ENCODE peak calls at places on chromosomes 7 and 10, in eight cellular contexts. One of them, this sample, is unnamed.

GRCh38 chr10:115355162-115355760 is 262.1 kb downstream of the ATRNL1 start:
- DNase-seq in T follicular helper cell: no peak
- DNase-seq in HEK293T: peak
- DNase-seq in lower lobe of right lung: no peak
- DNase-seq in stimulated activated CD4-positive, alpha-beta T cell treated with anti-CD3 and anti-CD28 coated beads, Interleukin-12 subunit alpha, Interleukin-12 subunit beta, amount 100 ng/mL, for 4 hours: no peak
- DNase-seq in posterior vena cava: no peak
- DNase-seq in AG09309: peak
- DNase-seq in omental fat pad: no peak
- DNase-seq in this sample: no peak

GRCh38 chr10:108454793-108455192 is 1290.3 kb upstream of the SORCS1 start:
- DNase-seq in T follicular helper cell: no peak
- DNase-seq in HEK293T: no peak
- DNase-seq in lower lobe of right lung: no peak
- DNase-seq in stimulated activated CD4-positive, alpha-beta T cell treated with anti-CD3 and anti-CD28 coated beads, Interleukin-12 subunit alpha, Interleukin-12 subunit beta, amount 100 ng/mL, for 4 hours: no peak
- DNase-seq in posterior vena cava: no peak
- DNase-seq in AG09309: peak
- DNase-seq in omental fat pad: no peak
- DNase-seq in this sample: no peak

GRCh38 chr10:84076047-84076388 is 63.3 kb upstream of the GHITM start:
- DNase-seq in T follicular helper cell: no peak
- DNase-seq in HEK293T: no peak
- DNase-seq in lower lobe of right lung: no peak
- DNase-seq in stimulated activated CD4-positive, alpha-beta T cell treated with anti-CD3 and anti-CD28 coated beads, Interleukin-12 subunit alpha, Interleukin-12 subunit beta, amount 100 ng/mL, for 4 hours: no peak
- DNase-seq in posterior vena cava: no peak
- DNase-seq in AG09309: peak
- DNase-seq in omental fat pad: no peak
- DNase-seq in this sample: no peak

GRCh38 chr7:35253680-35254495 is at the start of gene TBX20:
- DNase-seq in T follicular helper cell: no peak
- DNase-seq in HEK293T: peak
- DNase-seq in lower lobe of right lung: peak
- DNase-seq in stimulated activated CD4-positive, alpha-beta T cell treated with anti-CD3 and anti-CD28 coated beads, Interleukin-12 subunit alpha, Interleukin-12 subunit beta, amount 100 ng/mL, for 4 hours: no peak
- DNase-seq in posterior vena cava: peak
- DNase-seq in AG09309: no peak
- DNase-seq in omental fat pad: no peak
- DNase-seq in this sample: no peak

GRCh38 chr10:6583447-6583846 is 3.4 kb upstream of the PRKCQ start:
- DNase-seq in T follicular helper cell: peak
- DNase-seq in HEK293T: no peak
- DNase-seq in lower lobe of right lung: no peak
- DNase-seq in stimulated activated CD4-positive, alpha-beta T cell treated with anti-CD3 and anti-CD28 coated beads, Interleukin-12 subunit alpha, Interleukin-12 subunit beta, amount 100 ng/mL, for 4 hours: peak
- DNase-seq in posterior vena cava: no peak
- DNase-seq in AG09309: no peak
- DNase-seq in omental fat pad: no peak
- DNase-seq in this sample: peak

GRCh38 chr10:14481014-14481413 is 150.3 kb upstream of the FRMD4A start:
- DNase-seq in T follicular helper cell: no peak
- DNase-seq in HEK293T: no peak
- DNase-seq in lower lobe of right lung: no peak
- DNase-seq in stimulated activated CD4-positive, alpha-beta T cell treated with anti-CD3 and anti-CD28 coated beads, Interleukin-12 subunit alpha, Interleukin-12 subunit beta, amount 100 ng/mL, for 4 hours: no peak
- DNase-seq in posterior vena cava: no peak
- DNase-seq in AG09309: no peak
- DNase-seq in omental fat pad: no peak
- DNase-seq in this sample: no peak

GRCh38 chr10:13815766-13816165 is 229.0 kb downstream of the PRPF18 start:
- DNase-seq in T follicular helper cell: no peak
- DNase-seq in HEK293T: no peak
- DNase-seq in lower lobe of right lung: no peak
- DNase-seq in stimulated activated CD4-positive, alpha-beta T cell treated with anti-CD3 and anti-CD28 coated beads, Interleukin-12 subunit alpha, Interleukin-12 subunit beta, amount 100 ng/mL, for 4 hours: no peak
- DNase-seq in posterior vena cava: no peak
- DNase-seq in AG09309: no peak
- DNase-seq in omental fat pad: no peak
- DNase-seq in this sample: no peak

GRCh38 chr7:87148332-87148955 is 3.8 kb upstream of the DMTF1 start:
- DNase-seq in T follicular helper cell: no peak
- DNase-seq in HEK293T: peak
- DNase-seq in lower lobe of right lung: no peak
- DNase-seq in stimulated activated CD4-positive, alpha-beta T cell treated with anti-CD3 and anti-CD28 coated beads, Interleukin-12 subunit alpha, Interleukin-12 subunit beta, amount 100 ng/mL, for 4 hours: no peak
- DNase-seq in posterior vena cava: no peak
- DNase-seq in AG09309: no peak
- DNase-seq in omental fat pad: no peak
- DNase-seq in this sample: no peak

GRCh38 chr10:6239213-6239991 is 36.7 kb downstream of the PFKFB3 start:
- DNase-seq in T follicular helper cell: peak
- DNase-seq in HEK293T: peak
- DNase-seq in lower lobe of right lung: no peak
- DNase-seq in stimulated activated CD4-positive, alpha-beta T cell treated with anti-CD3 and anti-CD28 coated beads, Interleukin-12 subunit alpha, Interleukin-12 subunit beta, amount 100 ng/mL, for 4 hours: peak
- DNase-seq in posterior vena cava: no peak
- DNase-seq in AG09309: peak
- DNase-seq in omental fat pad: no peak
- DNase-seq in this sample: no peak

GRCh38 chr10:73931767-73932624 is 21.1 kb downstream of the PLAU start:
- DNase-seq in T follicular helper cell: no peak
- DNase-seq in HEK293T: no peak
- DNase-seq in lower lobe of right lung: peak
- DNase-seq in stimulated activated CD4-positive, alpha-beta T cell treated with anti-CD3 and anti-CD28 coated beads, Interleukin-12 subunit alpha, Interleukin-12 subunit beta, amount 100 ng/mL, for 4 hours: peak
- DNase-seq in posterior vena cava: no peak
- DNase-seq in AG09309: no peak
- DNase-seq in omental fat pad: no peak
- DNase-seq in this sample: no peak

GRCh38 chr10:22849077-22849810 is 78.6 kb upstream of the ARMC3 start:
- DNase-seq in T follicular helper cell: no peak
- DNase-seq in HEK293T: no peak
- DNase-seq in lower lobe of right lung: peak
- DNase-seq in stimulated activated CD4-positive, alpha-beta T cell treated with anti-CD3 and anti-CD28 coated beads, Interleukin-12 subunit alpha, Interleukin-12 subunit beta, amount 100 ng/mL, for 4 hours: no peak
- DNase-seq in posterior vena cava: peak
- DNase-seq in AG09309: no peak
- DNase-seq in omental fat pad: no peak
- DNase-seq in this sample: no peak

GRCh38 chr7:76071316-76072242 is 23.7 kb downstream of the MDH2 start:
- DNase-seq in T follicular helper cell: no peak
- DNase-seq in HEK293T: peak
- DNase-seq in lower lobe of right lung: no peak
- DNase-seq in stimulated activated CD4-positive, alpha-beta T cell treated with anti-CD3 and anti-CD28 coated beads, Interleukin-12 subunit alpha, Interleukin-12 subunit beta, amount 100 ng/mL, for 4 hours: no peak
- DNase-seq in posterior vena cava: no peak
- DNase-seq in AG09309: no peak
- DNase-seq in omental fat pad: no peak
- DNase-seq in this sample: no peak

GRCh38 chr7:39894904-39895303 is 55.2 kb upstream of the CDK13 start:
- DNase-seq in T follicular helper cell: no peak
- DNase-seq in HEK293T: no peak
- DNase-seq in lower lobe of right lung: no peak
- DNase-seq in stimulated activated CD4-positive, alpha-beta T cell treated with anti-CD3 and anti-CD28 coated beads, Interleukin-12 subunit alpha, Interleukin-12 subunit beta, amount 100 ng/mL, for 4 hours: no peak
- DNase-seq in posterior vena cava: no peak
- DNase-seq in AG09309: no peak
- DNase-seq in omental fat pad: no peak
- DNase-seq in this sample: no peak

GRCh38 chr10:59108886-59109288 is 67.6 kb upstream of the PHYHIPL start:
- DNase-seq in T follicular helper cell: no peak
- DNase-seq in HEK293T: no peak
- DNase-seq in lower lobe of right lung: no peak
- DNase-seq in stimulated activated CD4-positive, alpha-beta T cell treated with anti-CD3 and anti-CD28 coated beads, Interleukin-12 subunit alpha, Interleukin-12 subunit beta, amount 100 ng/mL, for 4 hours: no peak
- DNase-seq in posterior vena cava: no peak
- DNase-seq in AG09309: no peak
- DNase-seq in omental fat pad: no peak
- DNase-seq in this sample: no peak

GRCh38 chr10:62306663-62307062 is 38.0 kb upstream of the RTKN2 start:
- DNase-seq in T follicular helper cell: peak
- DNase-seq in HEK293T: no peak
- DNase-seq in lower lobe of right lung: no peak
- DNase-seq in stimulated activated CD4-positive, alpha-beta T cell treated with anti-CD3 and anti-CD28 coated beads, Interleukin-12 subunit alpha, Interleukin-12 subunit beta, amount 100 ng/mL, for 4 hours: no peak
- DNase-seq in posterior vena cava: no peak
- DNase-seq in AG09309: no peak
- DNase-seq in omental fat pad: no peak
- DNase-seq in this sample: peak

GRCh38 chr7:159109092-159110035 is 35.3 kb downstream of the VIPR2 start:
- DNase-seq in T follicular helper cell: no peak
- DNase-seq in HEK293T: no peak
- DNase-seq in lower lobe of right lung: peak
- DNase-seq in stimulated activated CD4-positive, alpha-beta T cell treated with anti-CD3 and anti-CD28 coated beads, Interleukin-12 subunit alpha, Interleukin-12 subunit beta, amount 100 ng/mL, for 4 hours: no peak
- DNase-seq in posterior vena cava: peak
- DNase-seq in AG09309: no peak
- DNase-seq in omental fat pad: no peak
- DNase-seq in this sample: no peak

GRCh38 chr7:96026606-96027005 is 254.3 kb downstream of the DYNC1I1 start:
- DNase-seq in T follicular helper cell: no peak
- DNase-seq in HEK293T: no peak
- DNase-seq in lower lobe of right lung: no peak
- DNase-seq in stimulated activated CD4-positive, alpha-beta T cell treated with anti-CD3 and anti-CD28 coated beads, Interleukin-12 subunit alpha, Interleukin-12 subunit beta, amount 100 ng/mL, for 4 hours: no peak
- DNase-seq in posterior vena cava: no peak
- DNase-seq in AG09309: peak
- DNase-seq in omental fat pad: no peak
- DNase-seq in this sample: no peak

GRCh38 chr7:155466814-155467675 is 9.1 kb downstream of the EN2 start:
- DNase-seq in T follicular helper cell: peak
- DNase-seq in HEK293T: no peak
- DNase-seq in lower lobe of right lung: no peak
- DNase-seq in stimulated activated CD4-positive, alpha-beta T cell treated with anti-CD3 and anti-CD28 coated beads, Interleukin-12 subunit alpha, Interleukin-12 subunit beta, amount 100 ng/mL, for 4 hours: no peak
- DNase-seq in posterior vena cava: no peak
- DNase-seq in AG09309: no peak
- DNase-seq in omental fat pad: no peak
- DNase-seq in this sample: no peak

GRCh38 chr10:130878131-130878530 is 433.4 kb downstream of the TCERG1L start:
- DNase-seq in T follicular helper cell: no peak
- DNase-seq in HEK293T: no peak
- DNase-seq in lower lobe of right lung: no peak
- DNase-seq in stimulated activated CD4-positive, alpha-beta T cell treated with anti-CD3 and anti-CD28 coated beads, Interleukin-12 subunit alpha, Interleukin-12 subunit beta, amount 100 ng/mL, for 4 hours: no peak
- DNase-seq in posterior vena cava: no peak
- DNase-seq in AG09309: no peak
- DNase-seq in omental fat pad: no peak
- DNase-seq in this sample: no peak

GRCh38 chr7:1113548-1113885 is 25.6 kb downstream of the GPER1 start:
- DNase-seq in T follicular helper cell: no peak
- DNase-seq in HEK293T: no peak
- DNase-seq in lower lobe of right lung: no peak
- DNase-seq in stimulated activated CD4-positive, alpha-beta T cell treated with anti-CD3 and anti-CD28 coated beads, Interleukin-12 subunit alpha, Interleukin-12 subunit beta, amount 100 ng/mL, for 4 hours: no peak
- DNase-seq in posterior vena cava: no peak
- DNase-seq in AG09309: no peak
- DNase-seq in omental fat pad: no peak
- DNase-seq in this sample: no peak

GRCh38 chr10:59337254-59337653 is 25.1 kb downstream of the FAM13C start:
- DNase-seq in T follicular helper cell: no peak
- DNase-seq in HEK293T: no peak
- DNase-seq in lower lobe of right lung: no peak
- DNase-seq in stimulated activated CD4-positive, alpha-beta T cell treated with anti-CD3 and anti-CD28 coated beads, Interleukin-12 subunit alpha, Interleukin-12 subunit beta, amount 100 ng/mL, for 4 hours: no peak
- DNase-seq in posterior vena cava: peak
- DNase-seq in AG09309: peak
- DNase-seq in omental fat pad: no peak
- DNase-seq in this sample: no peak

GRCh38 chr10:58028597-58029366 is 238.9 kb downstream of the IPMK start:
- DNase-seq in T follicular helper cell: no peak
- DNase-seq in HEK293T: no peak
- DNase-seq in lower lobe of right lung: no peak
- DNase-seq in stimulated activated CD4-positive, alpha-beta T cell treated with anti-CD3 and anti-CD28 coated beads, Interleukin-12 subunit alpha, Interleukin-12 subunit beta, amount 100 ng/mL, for 4 hours: no peak
- DNase-seq in posterior vena cava: no peak
- DNase-seq in AG09309: peak
- DNase-seq in omental fat pad: no peak
- DNase-seq in this sample: no peak

GRCh38 chr10:106577266-106577665 is 587.2 kb downstream of the SORCS1 start:
- DNase-seq in T follicular helper cell: no peak
- DNase-seq in HEK293T: peak
- DNase-seq in lower lobe of right lung: no peak
- DNase-seq in stimulated activated CD4-positive, alpha-beta T cell treated with anti-CD3 and anti-CD28 coated beads, Interleukin-12 subunit alpha, Interleukin-12 subunit beta, amount 100 ng/mL, for 4 hours: no peak
- DNase-seq in posterior vena cava: no peak
- DNase-seq in AG09309: no peak
- DNase-seq in omental fat pad: no peak
- DNase-seq in this sample: no peak

GRCh38 chr7:18666107-18666728 is 170.7 kb downstream of the HDAC9 start:
- DNase-seq in T follicular helper cell: peak
- DNase-seq in HEK293T: peak
- DNase-seq in lower lobe of right lung: peak
- DNase-seq in stimulated activated CD4-positive, alpha-beta T cell treated with anti-CD3 and anti-CD28 coated beads, Interleukin-12 subunit alpha, Interleukin-12 subunit beta, amount 100 ng/mL, for 4 hours: peak
- DNase-seq in posterior vena cava: peak
- DNase-seq in AG09309: peak
- DNase-seq in omental fat pad: peak
- DNase-seq in this sample: peak

GRCh38 chr10:28910960-28911359 is 233.6 kb downstream of the BAMBI start:
- DNase-seq in T follicular helper cell: no peak
- DNase-seq in HEK293T: no peak
- DNase-seq in lower lobe of right lung: no peak
- DNase-seq in stimulated activated CD4-positive, alpha-beta T cell treated with anti-CD3 and anti-CD28 coated beads, Interleukin-12 subunit alpha, Interleukin-12 subunit beta, amount 100 ng/mL, for 4 hours: no peak
- DNase-seq in posterior vena cava: no peak
- DNase-seq in AG09309: peak
- DNase-seq in omental fat pad: no peak
- DNase-seq in this sample: no peak

GRCh38 chr7:8258166-8258565 is 3.8 kb downstream of the ICA1 start:
- DNase-seq in T follicular helper cell: no peak
- DNase-seq in HEK293T: no peak
- DNase-seq in lower lobe of right lung: no peak
- DNase-seq in stimulated activated CD4-positive, alpha-beta T cell treated with anti-CD3 and anti-CD28 coated beads, Interleukin-12 subunit alpha, Interleukin-12 subunit beta, amount 100 ng/mL, for 4 hours: no peak
- DNase-seq in posterior vena cava: no peak
- DNase-seq in AG09309: no peak
- DNase-seq in omental fat pad: no peak
- DNase-seq in this sample: no peak

GRCh38 chr10:60162631-60163030 is 227.0 kb downstream of the ANK3 start:
- DNase-seq in T follicular helper cell: no peak
- DNase-seq in HEK293T: no peak
- DNase-seq in lower lobe of right lung: no peak
- DNase-seq in stimulated activated CD4-positive, alpha-beta T cell treated with anti-CD3 and anti-CD28 coated beads, Interleukin-12 subunit alpha, Interleukin-12 subunit beta, amount 100 ng/mL, for 4 hours: no peak
- DNase-seq in posterior vena cava: no peak
- DNase-seq in AG09309: no peak
- DNase-seq in omental fat pad: no peak
- DNase-seq in this sample: no peak

GRCh38 chr7:150898475-150899011 is 46.2 kb downstream of the AOC1 start:
- DNase-seq in T follicular helper cell: peak
- DNase-seq in HEK293T: peak
- DNase-seq in lower lobe of right lung: peak
- DNase-seq in stimulated activated CD4-positive, alpha-beta T cell treated with anti-CD3 and anti-CD28 coated beads, Interleukin-12 subunit alpha, Interleukin-12 subunit beta, amount 100 ng/mL, for 4 hours: peak
- DNase-seq in posterior vena cava: peak
- DNase-seq in AG09309: peak
- DNase-seq in omental fat pad: peak
- DNase-seq in this sample: peak

GRCh38 chr7:57342954-57343353 is 107.0 kb upstream of the ZNF716 start:
- DNase-seq in T follicular helper cell: no peak
- DNase-seq in HEK293T: no peak
- DNase-seq in lower lobe of right lung: no peak
- DNase-seq in stimulated activated CD4-positive, alpha-beta T cell treated with anti-CD3 and anti-CD28 coated beads, Interleukin-12 subunit alpha, Interleukin-12 subunit beta, amount 100 ng/mL, for 4 hours: no peak
- DNase-seq in posterior vena cava: no peak
- DNase-seq in AG09309: no peak
- DNase-seq in omental fat pad: no peak
- DNase-seq in this sample: no peak

GRCh38 chr10:88989824-88990527 is 622 bp upstream of the FAS start:
- DNase-seq in T follicular helper cell: no peak
- DNase-seq in HEK293T: no peak
- DNase-seq in lower lobe of right lung: peak
- DNase-seq in stimulated activated CD4-positive, alpha-beta T cell treated with anti-CD3 and anti-CD28 coated beads, Interleukin-12 subunit alpha, Interleukin-12 subunit beta, amount 100 ng/mL, for 4 hours: no peak
- DNase-seq in posterior vena cava: no peak
- DNase-seq in AG09309: peak
- DNase-seq in omental fat pad: no peak
- DNase-seq in this sample: no peak

GRCh38 chr10:14573666-14574261 is 200.9 kb downstream of the FAM107B start:
- DNase-seq in T follicular helper cell: no peak
- DNase-seq in HEK293T: no peak
- DNase-seq in lower lobe of right lung: no peak
- DNase-seq in stimulated activated CD4-positive, alpha-beta T cell treated with anti-CD3 and anti-CD28 coated beads, Interleukin-12 subunit alpha, Interleukin-12 subunit beta, amount 100 ng/mL, for 4 hours: no peak
- DNase-seq in posterior vena cava: no peak
- DNase-seq in AG09309: no peak
- DNase-seq in omental fat pad: no peak
- DNase-seq in this sample: no peak

GRCh38 chr7:107708956-107709355 is 35.0 kb upstream of the CBLL1 start:
- DNase-seq in T follicular helper cell: no peak
- DNase-seq in HEK293T: no peak
- DNase-seq in lower lobe of right lung: no peak
- DNase-seq in stimulated activated CD4-positive, alpha-beta T cell treated with anti-CD3 and anti-CD28 coated beads, Interleukin-12 subunit alpha, Interleukin-12 subunit beta, amount 100 ng/mL, for 4 hours: no peak
- DNase-seq in posterior vena cava: no peak
- DNase-seq in AG09309: no peak
- DNase-seq in omental fat pad: no peak
- DNase-seq in this sample: no peak

GRCh38 chr10:55766212-55766611 is 594.8 kb downstream of the ZWINT start:
- DNase-seq in T follicular helper cell: no peak
- DNase-seq in HEK293T: no peak
- DNase-seq in lower lobe of right lung: no peak
- DNase-seq in stimulated activated CD4-positive, alpha-beta T cell treated with anti-CD3 and anti-CD28 coated beads, Interleukin-12 subunit alpha, Interleukin-12 subunit beta, amount 100 ng/mL, for 4 hours: no peak
- DNase-seq in posterior vena cava: no peak
- DNase-seq in AG09309: no peak
- DNase-seq in omental fat pad: no peak
- DNase-seq in this sample: no peak

GRCh38 chr7:130070900-130071622 is 727 bp downstream of the KLHDC10 start:
- DNase-seq in T follicular helper cell: no peak
- DNase-seq in HEK293T: no peak
- DNase-seq in lower lobe of right lung: no peak
- DNase-seq in stimulated activated CD4-positive, alpha-beta T cell treated with anti-CD3 and anti-CD28 coated beads, Interleukin-12 subunit alpha, Interleukin-12 subunit beta, amount 100 ng/mL, for 4 hours: no peak
- DNase-seq in posterior vena cava: no peak
- DNase-seq in AG09309: no peak
- DNase-seq in omental fat pad: no peak
- DNase-seq in this sample: no peak